ENCODE peak calls at places on chromosomes 6 and 20, in four cellular contexts. One of them, this sample, is unnamed.

GRCh38 chr6:166597711-166598440 is 11.4 kb upstream of the RAMACL start:
- DNase-seq in MG63: no peak
- DNase-seq in T follicular helper cell: no peak
- DNase-seq in heart left ventricle: no peak
- DNase-seq in this sample: no peak

GRCh38 chr6:27247133-27247836 is at the start of gene PRSS16:
- DNase-seq in MG63: no peak
- DNase-seq in T follicular helper cell: no peak
- DNase-seq in heart left ventricle: no peak
- DNase-seq in this sample: no peak

GRCh38 chr6:119036076-119036475 is 42.4 kb downstream of the FAM184A start:
- DNase-seq in MG63: no peak
- DNase-seq in T follicular helper cell: no peak
- DNase-seq in heart left ventricle: no peak
- DNase-seq in this sample: no peak

GRCh38 chr6:74170118-74170517 is 474.1 kb downstream of the CD109 start:
- DNase-seq in MG63: no peak
- DNase-seq in T follicular helper cell: no peak
- DNase-seq in heart left ventricle: no peak
- DNase-seq in this sample: peak

GRCh38 chr6:47102331-47102730 is 60.2 kb upstream of the ADGRF1 start:
- DNase-seq in MG63: no peak
- DNase-seq in T follicular helper cell: no peak
- DNase-seq in heart left ventricle: no peak
- DNase-seq in this sample: no peak

GRCh38 chr6:110517034-110517433 is 40.6 kb upstream of the SLC22A16 start:
- DNase-seq in MG63: no peak
- DNase-seq in T follicular helper cell: no peak
- DNase-seq in heart left ventricle: no peak
- DNase-seq in this sample: no peak

GRCh38 chr20:62914970-62915457 is 11.3 kb downstream of the DIDO1 start:
- DNase-seq in MG63: no peak
- DNase-seq in T follicular helper cell: no peak
- DNase-seq in heart left ventricle: no peak
- DNase-seq in this sample: peak

GRCh38 chr20:32589256-32589655 is 4.1 kb upstream of the NOL4L start:
- DNase-seq in MG63: peak
- DNase-seq in T follicular helper cell: no peak
- DNase-seq in heart left ventricle: no peak
- DNase-seq in this sample: peak

GRCh38 chr20:31709939-31710338 is 12.7 kb downstream of the BCL2L1 start:
- DNase-seq in MG63: no peak
- DNase-seq in T follicular helper cell: no peak
- DNase-seq in heart left ventricle: no peak
- DNase-seq in this sample: no peak

GRCh38 chr6:108360919-108361311 is 66.1 kb downstream of the AFG1L start:
- DNase-seq in MG63: no peak
- DNase-seq in T follicular helper cell: no peak
- DNase-seq in heart left ventricle: no peak
- DNase-seq in this sample: no peak

GRCh38 chr20:51497542-51498467 is 44.7 kb downstream of the NFATC2 start:
- DNase-seq in MG63: no peak
- DNase-seq in T follicular helper cell: peak
- DNase-seq in heart left ventricle: peak
- DNase-seq in this sample: no peak

GRCh38 chr6:113356139-113356538 is 501.0 kb upstream of the MARCKS start:
- DNase-seq in MG63: no peak
- DNase-seq in T follicular helper cell: no peak
- DNase-seq in heart left ventricle: no peak
- DNase-seq in this sample: no peak

GRCh38 chr6:42197574-42198362 is 3.0 kb upstream of the GUCA1B start:
- DNase-seq in MG63: no peak
- DNase-seq in T follicular helper cell: no peak
- DNase-seq in heart left ventricle: no peak
- DNase-seq in this sample: peak

GRCh38 chr20:60013296-60014142 is 55.3 kb downstream of the CDH26 start:
- DNase-seq in MG63: no peak
- DNase-seq in T follicular helper cell: no peak
- DNase-seq in heart left ventricle: no peak
- DNase-seq in this sample: peak